ENCODE peak calls at places on chromosomes 12 and 14, in seven cellular contexts. G is trophoblast cell, F is H9, W is neuronal stem cell, V is IMR-90, Y is H1, J is mesendoderm. B is an unnamed sample.
A peak's percentile ranks its signal among the peaks of the same experiment; 100 is the strongest.

GRCh38 chr12:1583421-1584078 is 10.8 kb downstream of the FBXL14 start:
- DNase-seq in F (peak; percentile 74), Y (peak; percentile 64), G (peak; percentile 68), W (peak; percentile 82), V (peak; percentile 93), J (peak; percentile 81), B (peak; percentile 89)

GRCh38 chr14:96304956-96305355 is 48.9 kb downstream of the BDKRB1 start:
- DNase-seq in F (peak; percentile 87), J (peak; percentile 75), G (no peak), Y (peak; percentile 66), W (no peak), V (no peak), B (no peak)

GRCh38 chr12:130826151-130826801 is 12.8 kb downstream of the STX2 start:
- DNase-seq in G (peak; percentile 69), V (peak; percentile 69), Y (peak; percentile 96), F (peak; percentile 92), W (no peak), J (peak; percentile 83), B (peak; percentile 37)

GRCh38 chr14:24418492-24418873 is 11.0 kb downstream of the CBLN3 start:
- DNase-seq in F (no peak), G (no peak), V (no peak), W (no peak), J (no peak), Y (no peak), B (no peak)

GRCh38 chr14:95389471-95390011 is 69.8 kb upstream of the CLMN start:
- DNase-seq in G (no peak), J (no peak), Y (no peak), F (no peak), V (no peak), W (no peak), B (no peak)

GRCh38 chr12:98369601-98370000 is 145.8 kb upstream of the TMPO start:
- DNase-seq in V (no peak), G (no peak), F (no peak), J (no peak), Y (no peak), W (no peak), B (no peak)

GRCh38 chr12:124786065-124786964 is 77.3 kb downstream of the SCARB1 start:
- DNase-seq in G (no peak), Y (peak; percentile 88), F (peak; percentile 90), W (peak; percentile 83), V (peak; percentile 91), J (peak; percentile 95), B (peak; percentile 33)

GRCh38 chr14:74988131-74988530 is 14.6 kb upstream of the EIF2B2 start:
- DNase-seq in G (peak; percentile 56), F (no peak), W (no peak), Y (no peak), J (peak; percentile 71), V (peak; percentile 75), B (peak; percentile 22)

GRCh38 chr12:84637926-84638325 is 274.7 kb downstream of the SLC6A15 start:
- DNase-seq in F (no peak), G (no peak), W (no peak), V (peak; percentile 45), Y (no peak), J (peak; percentile 46), B (peak; percentile 35)

GRCh38 chr12:53659609-53660008 is 16.3 kb downstream of the ATP5MC2 start:
- DNase-seq in F (no peak), Y (no peak), V (peak; percentile 22), G (no peak), J (no peak), W (no peak), B (peak; percentile 20)

GRCh38 chr12:111268738-111269572 is 99.9 kb downstream of the PHETA1 start:
- DNase-seq in G (no peak), Y (peak; percentile 81), F (peak; percentile 68), W (no peak), J (peak; percentile 43), V (no peak), B (no peak)

GRCh38 chr12:89328483-89329030 is 23.7 kb downstream of the DUSP6 start:
- DNase-seq in Y (no peak), J (peak; percentile 31), G (no peak), W (no peak), V (no peak), F (no peak), B (no peak)

GRCh38 chr12:90939382-90939781 is 15.6 kb downstream of the CCER1 start:
- DNase-seq in W (no peak), F (no peak), J (no peak), G (no peak), Y (no peak), V (peak; percentile 26), B (no peak)

GRCh38 chr12:128947199-128947598 is 93.9 kb downstream of the GLT1D1 start:
- DNase-seq in G (no peak), V (no peak), F (no peak), W (no peak), Y (no peak), J (no peak), B (no peak)

GRCh38 chr12:9870311-9870866 is 1.2 kb upstream of the CLEC2B start:
- DNase-seq in W (no peak), J (no peak), Y (no peak), V (no peak), G (no peak), F (no peak), B (peak; percentile 20)

GRCh38 chr12:124947561-124948398 is 33.3 kb upstream of the UBC start:
- DNase-seq in W (no peak), G (no peak), F (no peak), V (no peak), Y (no peak), J (no peak), B (no peak)

GRCh38 chr12:111409403-111410228 is 3.9 kb downstream of the SH2B3 start:
- DNase-seq in J (peak; percentile 79), V (peak; percentile 67), W (no peak), F (peak; percentile 63), Y (no peak), G (no peak), B (peak; percentile 94)

GRCh38 chr12:127785535-127785934 is 481.4 kb upstream of the TMEM132C start:
- DNase-seq in V (no peak), J (no peak), G (no peak), Y (no peak), F (no peak), W (no peak), B (no peak)

GRCh38 chr14:74190910-74191575 is 48.2 kb upstream of the VSX2 start:
- DNase-seq in V (peak; percentile 2), Y (no peak), J (no peak), W (no peak), F (no peak), G (no peak), B (no peak)

GRCh38 chr12:17540921-17541320 is 549.1 kb downstream of the RERGL start:
- DNase-seq in G (no peak), W (no peak), J (no peak), V (no peak), Y (no peak), F (no peak), B (no peak)

GRCh38 chr14:61640158-61640833 is 55.0 kb upstream of the HIF1A start:
- DNase-seq in F (no peak), W (no peak), V (no peak), Y (no peak), J (no peak), G (no peak), B (no peak)

GRCh38 chr12:45878630-45879255 is 111.6 kb downstream of the SCAF11 start:
- DNase-seq in F (no peak), J (no peak), Y (no peak), V (peak; percentile 24), W (no peak), G (no peak), B (peak; percentile 44)

GRCh38 chr12:89880695-89881350 is 172.2 kb upstream of the ATP2B1 start:
- DNase-seq in Y (no peak), F (no peak), J (no peak), G (no peak), V (no peak), W (no peak), B (no peak)

GRCh38 chr14:100902295-100902694 is 1.2 kb downstream of the RTL1 start:
- DNase-seq in F (peak; percentile 75), Y (peak; percentile 58), V (no peak), G (no peak), J (peak; percentile 80), W (no peak), B (no peak)

GRCh38 chr14:28766505-28767238 is at the start of gene FOXG1:
- DNase-seq in F (peak; percentile 87), W (peak; percentile 92), V (no peak), Y (peak; percentile 72), J (peak; percentile 87), G (no peak), B (no peak)

GRCh38 chr12:41983394-41983793 is 161.3 kb downstream of the GXYLT1 start:
- DNase-seq in J (no peak), F (no peak), W (no peak), G (no peak), Y (no peak), V (no peak), B (no peak)

GRCh38 chr12:90036641-90037040 is 328.0 kb upstream of the ATP2B1 start:
- DNase-seq in J (no peak), W (no peak), F (no peak), Y (no peak), V (peak; percentile 62), G (no peak), B (no peak)

GRCh38 chr14:69101331-69101826 is 51.5 kb downstream of the DCAF5 start:
- DNase-seq in V (peak; percentile 91), G (peak; percentile 61), J (peak; percentile 74), W (no peak), F (no peak), Y (no peak), B (peak; percentile 90)

GRCh38 chr12:57552692-57553321 is 3.0 kb downstream of the KIF5A start:
- DNase-seq in W (no peak), F (no peak), J (no peak), V (peak; percentile 36), Y (no peak), G (no peak), B (peak; percentile 78)

GRCh38 chr12:68178774-68179439 is 19.4 kb upstream of the IFNG start:
- DNase-seq in F (no peak), Y (no peak), G (no peak), W (no peak), V (no peak), J (peak; percentile 31), B (no peak)
- H3K4me1 ChIP-seq in F (no peaks in the 10 kb centered on the region), Y (no peaks in the 10 kb centered on the region), G (peaks cover 2% of the 10 kb centered on the region), W (no peaks in the 10 kb centered on the region), V (no peaks in the 10 kb centered on the region), J (no peaks in the 10 kb centered on the region), B (no peaks in the 10 kb centered on the region)

GRCh38 chr14:104195361-104195760 is 57.0 kb downstream of the KIF26A start:
- DNase-seq in F (no peak), W (no peak), V (no peak), Y (no peak), J (no peak), G (no peak), B (no peak)
- H3K4ac ChIP-seq in F (no peak overlapping the region), W (no peak overlapping the region), V (no peak overlapping the region), Y (no peak overlapping the region), J (no peak overlapping the region), G (no peak overlapping the region), B (no peak overlapping the region)

GRCh38 chr14:94305620-94306019 is 12.6 kb upstream of the SERPINA10 start:
- DNase-seq in G (no peak), F (no peak), J (no peak), Y (no peak), V (no peak), W (no peak), B (no peak)
- H2BK5ac ChIP-seq in G (no peak overlapping the region), F (no peak overlapping the region), J (no peak overlapping the region), Y (no peak overlapping the region), V (no peak overlapping the region), W (no peak overlapping the region), B (no peak overlapping the region)

DNA sequence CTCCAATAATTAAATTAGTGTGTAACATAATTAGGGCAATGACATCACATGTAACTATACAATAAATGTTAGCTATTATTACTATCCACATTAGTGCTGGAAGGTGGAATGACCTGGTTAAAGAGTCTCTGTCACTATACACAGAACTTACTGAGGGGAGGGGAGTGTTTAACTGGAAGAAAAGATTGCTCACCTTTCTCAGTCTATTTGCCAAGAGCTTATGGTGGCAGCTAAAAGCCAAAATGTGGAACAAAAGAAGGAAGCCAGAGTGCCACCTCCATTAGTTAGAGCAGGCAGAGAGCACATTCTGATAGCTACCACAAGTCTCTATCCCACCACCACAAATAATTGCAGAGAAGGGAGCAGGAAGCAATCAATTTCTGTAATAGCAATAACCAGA is 124.4 kb downstream of the MED13L start:
- DNase-seq in V (no peak), G (no peak), F (no peak), J (no peak), W (no peak), Y (no peak), B (no peak)
- H3K4me1 ChIP-seq in V (peaks cover 13% of the 10 kb centered on the region), G (peaks cover 11% of the 10 kb centered on the region), F (peaks cover 3% of the 10 kb centered on the region), J (peaks cover 12% of the 10 kb centered on the region), W (peaks cover 16% of the 10 kb centered on the region), Y (peaks cover 25% of the 10 kb centered on the region), B (peaks cover 7% of the 10 kb centered on the region)

B was measured in mesenchymal stem cell.